ENCODE peak calls at places on chromosomes 3 and 15, in five cellular contexts. One of them, this sample, is unnamed.
A peak's percentile ranks its signal among the peaks of the same experiment; 100 is the strongest.

GRCh38 chr3:66393486-66394260 is 107.1 kb downstream of the LRIG1 start:
- DNase-seq in body of pancreas: no peak
- DNase-seq in GM23338: no peak
- DNase-seq in left lung: no peak
- DNase-seq in NT2/D1: no peak
- DNase-seq in this sample: no peak

GRCh38 chr15:43104426-43104825 is 1.4 kb downstream of the UBR1 start:
- DNase-seq in NT2/D1: no peak
- DNase-seq in left lung: no peak
- DNase-seq in body of pancreas: no peak
- DNase-seq in GM23338: no peak
- DNase-seq in this sample: no peak

GRCh38 chr15:41022487-41023090 is 69.3 kb downstream of the CHAC1 start:
- DNase-seq in NT2/D1: peak; percentile 18
- DNase-seq in left lung: no peak
- DNase-seq in GM23338: peak; percentile 71
- DNase-seq in body of pancreas: peak; percentile 23
- DNase-seq in this sample: peak; percentile 59

GRCh38 chr3:120688121-120688520 is 6.1 kb upstream of the HGD start:
- DNase-seq in left lung: no peak
- DNase-seq in body of pancreas: no peak
- DNase-seq in GM23338: no peak
- DNase-seq in NT2/D1: no peak
- DNase-seq in this sample: no peak

GRCh38 chr3:197366301-197367044 is 68.1 kb upstream of the DLG1 start:
- DNase-seq in body of pancreas: no peak
- DNase-seq in NT2/D1: no peak
- DNase-seq in GM23338: no peak
- DNase-seq in left lung: no peak
- DNase-seq in this sample: no peak

GRCh38 chr15:68599560-68600071 is 20.8 kb downstream of the CORO2B start:
- DNase-seq in left lung: no peak
- DNase-seq in NT2/D1: peak; percentile 88
- DNase-seq in body of pancreas: peak; percentile 48
- DNase-seq in GM23338: peak; percentile 93
- DNase-seq in this sample: peak; percentile 98

GRCh38 chr15:92733934-92734521 is 78.5 kb upstream of the FAM174B start:
- DNase-seq in GM23338: peak; percentile 74
- DNase-seq in left lung: no peak
- DNase-seq in body of pancreas: peak; percentile 32
- DNase-seq in NT2/D1: no peak
- DNase-seq in this sample: peak; percentile 68

GRCh38 chr3:160474416-160474838 is 24.8 kb upstream of the TRIM59 start:
- DNase-seq in NT2/D1: no peak
- DNase-seq in left lung: no peak
- DNase-seq in GM23338: no peak
- DNase-seq in body of pancreas: no peak
- DNase-seq in this sample: no peak

GRCh38 chr3:14209596-14210280 is 31.1 kb downstream of the LSM3 start:
- DNase-seq in NT2/D1: no peak
- DNase-seq in body of pancreas: no peak
- DNase-seq in GM23338: no peak
- DNase-seq in left lung: no peak
- DNase-seq in this sample: no peak

GRCh38 chr15:57553526-57553925 is 38.2 kb upstream of the MYZAP start:
- DNase-seq in NT2/D1: no peak
- DNase-seq in left lung: no peak
- DNase-seq in body of pancreas: no peak
- DNase-seq in GM23338: peak; percentile 35
- DNase-seq in this sample: no peak

GRCh38 chr15:66152650-66153049 is 100.9 kb downstream of the MEGF11 start:
- DNase-seq in left lung: no peak
- DNase-seq in NT2/D1: no peak
- DNase-seq in GM23338: no peak
- DNase-seq in body of pancreas: no peak
- DNase-seq in this sample: no peak

GRCh38 chr3:53243165-53243564 is 12.7 kb downstream of the TKT start:
- DNase-seq in body of pancreas: peak; percentile 35
- DNase-seq in NT2/D1: no peak
- DNase-seq in GM23338: peak; percentile 58
- DNase-seq in left lung: no peak
- DNase-seq in this sample: no peak

GRCh38 chr3:50445919-50446318 is 57.5 kb downstream of the CACNA2D2 start:
- DNase-seq in left lung: peak; percentile 79
- DNase-seq in NT2/D1: no peak
- DNase-seq in body of pancreas: peak; percentile 76
- DNase-seq in GM23338: no peak
- DNase-seq in this sample: no peak

GRCh38 chr15:76553102-76553501 is 216.5 kb downstream of the ISL2 start:
- DNase-seq in NT2/D1: no peak
- DNase-seq in body of pancreas: no peak
- DNase-seq in left lung: no peak
- DNase-seq in GM23338: no peak
- DNase-seq in this sample: no peak

GRCh38 chr3:25897019-25897418 is 107.1 kb downstream of the OXSM start:
- DNase-seq in body of pancreas: no peak
- DNase-seq in left lung: no peak
- DNase-seq in GM23338: peak; percentile 76
- DNase-seq in NT2/D1: no peak
- DNase-seq in this sample: peak; percentile 85

GRCh38 chr15:66850078-66850991 is 148.3 kb downstream of the SMAD6 start:
- DNase-seq in GM23338: no peak
- DNase-seq in left lung: no peak
- DNase-seq in NT2/D1: no peak
- DNase-seq in body of pancreas: no peak
- DNase-seq in this sample: peak; percentile 24

GRCh38 chr3:52238761-52239701 is at the start of gene TWF2:
- DNase-seq in body of pancreas: peak; percentile 76
- DNase-seq in GM23338: peak; percentile 89
- DNase-seq in NT2/D1: peak; percentile 63
- DNase-seq in left lung: peak; percentile 84
- DNase-seq in this sample: peak; percentile 85